ENCODE peak calls at places on chromosomes 16 and 17, in eight cellular contexts. N is transverse colon, B is suprapubic skin, R is AG04450, E is coronary artery, J is tibial nerve, G is Calu3, F is omental fat pad. T is an unnamed sample.

GRCh38 chr16:73956592-73957495 is 339.8 kb upstream of the PSMD7 start:
- DNase-seq in J (peak), F (no peak), R (peak), N (peak), B (no peak), G (peak), E (no peak), T (no peak)

GRCh38 chr16:54459509-54460235 is 173.1 kb upstream of the IRX3 start:
- DNase-seq in G (no peak), J (no peak), R (no peak), F (no peak), N (no peak), E (no peak), B (no peak), T (no peak)

GRCh38 chr16:69329369-69330285 is 761 bp downstream of the PDF start:
- DNase-seq in F (no peak), E (no peak), N (peak), J (no peak), B (no peak), G (peak), R (no peak), T (peak)

GRCh38 chr16:48611329-48612137 is 1.6 kb upstream of the N4BP1 start:
- DNase-seq in F (no peak), E (no peak), J (no peak), G (peak), B (no peak), N (peak), R (no peak), T (no peak)

GRCh38 chr16:55297910-55298175 is 26.2 kb upstream of the IRX6 start:
- DNase-seq in E (no peak), R (no peak), G (peak), B (no peak), F (no peak), N (no peak), J (no peak), T (no peak)

GRCh38 chr17:17971431-17972125 is 622 bp downstream of the TOM1L2 start:
- DNase-seq in F (no peak), E (no peak), J (peak), B (peak), R (no peak), N (peak), G (peak), T (no peak)

GRCh38 chr17:11488407-11488806 is 109.9 kb upstream of the DNAH9 start:
- DNase-seq in B (no peak), E (no peak), F (no peak), J (no peak), N (no peak), R (no peak), G (no peak), T (no peak)

GRCh38 chr17:78661092-78661770 is 84.0 kb upstream of the DNAH17 start:
- DNase-seq in F (no peak), B (peak), J (no peak), R (no peak), N (no peak), G (peak), E (no peak), T (no peak)

GRCh38 chr17:21756856-21757619 is 64.7 kb downstream of the KCNJ18 start:
- DNase-seq in N (no peak), R (no peak), E (no peak), B (no peak), F (no peak), J (no peak), G (no peak), T (no peak)

GRCh38 chr17:35086931-35087573 is 23.5 kb upstream of the RFFL start:
- DNase-seq in G (peak), J (no peak), F (no peak), E (no peak), B (no peak), R (no peak), N (peak), T (no peak)

GRCh38 chr17:7004398-7005253 is 7.8 kb upstream of the RNASEK start:
- DNase-seq in F (no peak), E (no peak), B (no peak), R (no peak), J (peak), G (peak), N (no peak), T (no peak)

GRCh38 chr16:25633549-25633948 is 58.2 kb upstream of the HS3ST4 start:
- DNase-seq in R (no peak), F (no peak), N (no peak), J (no peak), E (no peak), G (peak), B (no peak), T (no peak)

GRCh38 chr17:51796026-51796425 is 362.5 kb downstream of the CA10 start:
- DNase-seq in F (no peak), E (no peak), J (no peak), G (no peak), B (no peak), N (no peak), R (no peak), T (no peak)

GRCh38 chr16:77780378-77780837 is 8.0 kb upstream of the VAT1L start:
- DNase-seq in B (no peak), J (no peak), F (no peak), R (peak), E (no peak), G (no peak), N (no peak), T (no peak)

GRCh38 chr16:86199871-86200700 is 301.1 kb downstream of the IRF8 start:
- DNase-seq in R (peak), J (no peak), B (peak), E (no peak), G (no peak), N (peak), F (no peak), T (no peak)

GRCh38 chr17:48894886-48895285 is 2.3 kb downstream of the ATP5MC1 start:
- DNase-seq in B (no peak), F (no peak), N (peak), E (no peak), J (no peak), G (no peak), R (no peak), T (no peak)

GRCh38 chr17:22310717-22311686 is 618.7 kb downstream of the KCNJ18 start:
- DNase-seq in E (no peak), N (no peak), J (no peak), B (no peak), F (no peak), G (no peak), R (no peak), T (peak)

GRCh38 chr16:81995651-81996050 is 15.6 kb downstream of the SDR42E1 start:
- DNase-seq in G (no peak), B (no peak), R (no peak), N (no peak), F (no peak), E (no peak), J (no peak), T (no peak)

GRCh38 chr16:81994485-81994884 is 16.8 kb downstream of the SDR42E1 start:
- DNase-seq in F (no peak), J (no peak), B (no peak), R (no peak), G (no peak), N (no peak), E (no peak), T (no peak)

GRCh38 chr16:82002831-82003230 is 8.4 kb downstream of the SDR42E1 start:
- DNase-seq in F (no peak), R (no peak), N (no peak), B (no peak), J (no peak), E (no peak), G (no peak), T (no peak)

GRCh38 chr16:81997738-81998137 is 13.5 kb downstream of the SDR42E1 start:
- DNase-seq in B (no peak), G (peak), J (peak), F (no peak), N (no peak), R (peak), E (no peak), T (no peak)

DNA sequence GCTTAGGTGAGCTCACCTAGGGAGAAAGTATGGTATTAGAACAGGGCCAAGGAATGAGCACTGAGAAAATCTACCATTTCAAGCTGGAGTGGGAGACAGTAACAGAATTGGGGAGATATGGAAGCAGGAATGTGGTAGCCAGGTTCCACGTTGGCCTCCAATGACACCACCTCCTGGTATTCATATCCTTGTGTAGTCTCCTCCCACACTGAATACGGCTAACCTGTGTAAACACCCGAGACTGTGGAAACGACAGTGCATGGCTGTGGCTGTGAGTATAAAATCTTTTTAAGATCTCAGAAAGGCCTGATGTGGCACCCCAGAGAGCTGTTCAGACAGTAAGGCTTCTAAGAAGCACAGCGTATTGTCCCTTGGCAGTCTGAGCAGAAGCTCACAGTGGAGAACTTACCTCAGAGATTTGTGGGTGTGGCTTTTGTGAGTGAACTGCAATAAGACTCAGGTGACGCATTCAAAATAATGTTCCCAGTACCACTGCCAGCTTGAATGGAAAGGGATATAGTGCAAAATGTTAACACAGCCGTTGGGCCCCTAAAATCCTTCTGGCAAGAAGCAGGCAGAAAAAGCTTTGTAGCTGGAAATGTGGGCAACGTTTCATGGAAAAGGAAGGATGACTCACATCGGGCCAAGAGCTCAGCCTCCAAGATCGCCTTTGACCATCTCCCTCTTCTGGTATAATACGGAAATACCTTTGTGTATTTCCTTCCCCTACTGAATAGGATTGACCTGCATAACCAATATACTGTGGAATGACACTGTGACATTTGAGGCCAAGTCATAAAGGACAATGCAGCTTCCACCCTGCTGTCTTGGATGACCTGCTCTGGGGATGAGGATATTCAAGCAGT is 14.4 kb downstream of the SDR42E1 start:
- DNase-seq in R (no peak), J (no peak), N (no peak), B (no peak), G (peak), F (no peak), E (no peak), T (no peak)
- TF ChIP-seq CTCF in R (no peak), J (no peak), N (peak), B (no peak), G (peak), F (no peak), E (no peak), T (no peak)

GRCh38 chr17:79990704-79991103 is 45.0 kb downstream of the TBC1D16 start:
- DNase-seq in R (no peak), N (no peak), F (no peak), J (no peak), B (no peak), G (no peak), E (peak), T (no peak)
- TF ChIP-seq CTCF in R (no peak), N (no peak), F (no peak), J (no peak), B (no peak), G (no peak), E (no peak), T (no peak)

GRCh38 chr16:58110590-58111330 is 18.4 kb downstream of the CFAP20 start:
- DNase-seq in G (no peak), E (no peak), N (no peak), J (no peak), F (no peak), B (no peak), R (no peak), T (no peak)

GRCh38 chr16:58105619-58106018 is 23.6 kb downstream of the CFAP20 start:
- DNase-seq in B (no peak), N (no peak), G (no peak), R (no peak), F (no peak), E (no peak), J (no peak), T (no peak)

GRCh38 chr16:58109881-58110280 is 19.3 kb downstream of the CFAP20 start:
- DNase-seq in J (no peak), F (no peak), N (no peak), G (no peak), R (no peak), E (no peak), B (no peak), T (no peak)

GRCh38 chr16:58109330-58109729 is 19.9 kb downstream of the CFAP20 start:
- DNase-seq in J (no peak), F (no peak), B (no peak), G (no peak), N (no peak), R (no peak), E (no peak), T (no peak)

GRCh38 chr16:58107228-58107627 is 22.0 kb downstream of the CFAP20 start:
- DNase-seq in G (no peak), N (no peak), E (no peak), J (no peak), F (no peak), B (no peak), R (no peak), T (no peak)
- TF ChIP-seq CTCF in G (no peak), N (no peak), E (no peak), J (no peak), F (no peak), B (no peak), R (peak), T (no peak)

GRCh38 chr17:58325976-58326468 is 2.6 kb downstream of the TSPOAP1 start:
- DNase-seq in B (no peak), E (no peak), G (no peak), J (no peak), F (no peak), R (no peak), N (no peak), T (no peak)
- TF ChIP-seq CTCF in B (no peak), E (no peak), G (no peak), J (no peak), F (no peak), R (no peak), N (no peak), T (no peak)

GRCh38 chr17:73191443-73192218 is 1.2 kb upstream of the COG1 start:
- DNase-seq in B (no peak), N (peak), E (no peak), J (peak), F (peak), R (peak), G (peak), T (peak)

GRCh38 chr17:73192219-73192893 is 499 bp upstream of the COG1 start:
- DNase-seq in R (peak), B (peak), N (peak), G (peak), J (peak), E (peak), F (peak), T (peak)

GRCh38 chr17:73187203-73187769 is 5.6 kb upstream of the COG1 start:
- DNase-seq in F (no peak), G (no peak), E (no peak), B (no peak), N (peak), R (no peak), J (no peak), T (no peak)

GRCh38 chr17:73188011-73188410 is 4.8 kb upstream of the COG1 start:
- DNase-seq in G (no peak), B (no peak), R (no peak), F (no peak), J (no peak), E (no peak), N (no peak), T (no peak)

GRCh38 chr17:73189417-73190099 is 3.3 kb upstream of the COG1 start:
- DNase-seq in F (no peak), E (no peak), J (no peak), B (no peak), G (peak), N (no peak), R (peak), T (no peak)
- TF ChIP-seq CTCF in F (no peak), E (no peak), J (no peak), B (no peak), G (no peak), N (peak), R (peak), T (peak)

DNA sequence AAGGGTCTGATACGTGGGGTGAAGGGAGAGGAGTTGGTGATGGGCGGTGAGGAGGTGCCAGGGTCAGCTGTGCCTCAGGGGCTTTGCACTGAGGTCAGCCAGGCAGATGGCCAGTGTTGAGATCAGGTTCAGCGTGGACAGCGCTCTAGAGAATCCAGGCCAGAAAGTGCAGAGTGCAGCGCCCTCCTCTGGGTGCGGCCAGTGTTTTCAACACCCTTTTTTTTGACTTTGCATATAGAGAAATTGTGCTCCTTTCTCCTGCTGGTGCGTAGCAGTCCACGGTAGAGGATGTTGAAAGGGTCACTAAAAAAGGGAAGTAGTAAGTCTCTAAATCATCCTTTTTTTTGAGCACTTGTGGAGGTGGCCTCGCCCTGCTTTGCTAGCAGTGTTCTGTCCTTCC is 53.9 kb downstream of the BANP start:
- DNase-seq in F (no peak), G (no peak), J (no peak), N (no peak), E (no peak), R (no peak), B (no peak), T (no peak)
- TF ChIP-seq CTCF in F (no peak), G (no peak), J (no peak), N (no peak), E (no peak), R (peak), B (no peak), T (no peak)

GRCh38 chr17:28842282-28843012 is at the start of gene FAM222B:
- DNase-seq in J (peak), N (peak), B (peak), G (peak), F (peak), R (peak), E (peak), T (peak)
- TF ChIP-seq CTCF in J (no peak), N (no peak), B (no peak), G (no peak), F (no peak), R (no peak), E (no peak), T (no peak)

DNA sequence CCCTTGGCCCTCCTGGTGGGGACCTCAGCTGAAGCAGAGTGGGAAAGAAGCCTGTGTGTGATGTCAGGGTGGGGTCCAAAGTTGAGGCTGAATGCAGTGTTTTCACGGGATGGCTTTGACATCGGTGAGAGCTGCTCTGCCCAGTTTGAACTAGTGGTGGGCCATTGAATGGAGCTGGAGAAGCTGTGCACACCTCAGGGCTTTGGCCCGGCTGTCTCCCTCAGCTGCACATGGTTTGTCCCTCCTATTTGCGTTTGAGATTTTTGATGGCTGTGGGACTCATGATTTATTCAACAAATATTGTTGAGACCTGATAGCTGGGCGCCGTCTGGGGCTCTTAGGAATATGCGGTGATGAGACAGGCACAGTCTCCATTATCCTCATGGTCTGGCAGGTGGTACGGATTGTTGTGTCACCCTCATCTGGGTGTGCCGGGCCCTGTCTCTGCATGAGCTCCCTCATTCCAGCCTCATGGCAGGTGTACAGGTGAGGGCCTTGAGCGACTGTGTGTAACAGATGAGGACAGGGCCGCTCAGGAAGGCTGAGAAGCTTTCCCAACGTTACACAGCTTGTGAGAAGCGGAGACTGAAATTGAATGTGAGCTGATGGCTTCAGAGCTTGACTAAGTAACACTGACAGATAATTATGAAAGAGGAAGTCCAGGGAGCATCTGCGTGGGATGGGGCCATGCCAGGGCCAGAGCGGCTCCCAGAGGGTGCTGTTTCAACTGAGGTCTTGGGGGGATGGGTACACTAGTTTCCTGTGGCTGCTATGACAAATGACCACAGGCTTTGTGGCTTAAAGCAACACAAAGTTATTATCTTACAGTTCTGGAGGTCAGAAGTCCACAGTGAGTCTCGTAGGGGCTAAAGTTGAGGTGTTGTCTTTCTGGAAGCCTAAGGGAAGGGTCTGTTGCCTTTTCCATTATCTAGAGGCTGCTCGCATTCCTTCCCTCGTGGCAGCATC is 36.5 kb downstream of the CMIP start:
- DNase-seq in G (no peak), J (peak), F (no peak), R (no peak), N (peak), B (no peak), E (no peak), T (peak)
- TF ChIP-seq CTCF in G (no peak), J (no peak), F (no peak), R (no peak), N (no peak), B (no peak), E (no peak), T (no peak)

T was measured in lower leg skin.